ENCODE peak calls at places on chromosomes 2 and 18, in five cellular contexts. O, U, S, T and G are unnamed samples.
A peak's percentile ranks its signal among the peaks of the same experiment; 100 is the strongest.

GRCh38 chr2:173590278-173590811 is 235.7 kb downstream of the CDCA7 start:
- DNase-seq in O (no peak), T (no peak), U (peak; percentile 12), S (peak; percentile 85), G (peak; percentile 98)

GRCh38 chr2:19332503-19332902 is 25.9 kb downstream of the OSR1 start:
- DNase-seq in O (no peak), T (no peak), U (no peak), S (no peak), G (no peak)

GRCh38 chr2:44295113-44295512 is 19.8 kb downstream of the SLC3A1 start:
- DNase-seq in O (no peak), U (peak; percentile 43), T (no peak), S (peak; percentile 11), G (no peak)

GRCh38 chr2:199484927-199485326 is 27.2 kb upstream of the SATB2 start:
- DNase-seq in S (no peak), T (no peak), O (no peak), U (no peak), G (no peak)

GRCh38 chr18:49819768-49820662 is 6.7 kb upstream of the ACAA2 start:
- DNase-seq in T (no peak), S (no peak), U (no peak), O (no peak), G (peak; percentile 49)

GRCh38 chr2:219350938-219351280 is 18.4 kb upstream of the RESP18 start:
- DNase-seq in O (no peak), U (no peak), T (no peak), S (no peak), G (no peak)

GRCh38 chr2:178093471-178093870 is 18.8 kb upstream of the RBM45 start:
- DNase-seq in U (no peak), S (no peak), T (no peak), O (no peak), G (no peak)

GRCh38 chr18:394276-394996 is 106.1 kb downstream of the COLEC12 start:
- DNase-seq in T (no peak), O (no peak), S (no peak), U (no peak), G (no peak)

GRCh38 chr18:75757951-75758350 is 330.4 kb upstream of the SMIM21 start:
- DNase-seq in S (no peak), U (no peak), O (no peak), T (no peak), G (no peak)

GRCh38 chr18:51339866-51340265 is 142.4 kb upstream of the MEX3C start:
- DNase-seq in T (no peak), U (no peak), S (no peak), O (no peak), G (no peak)

GRCh38 chr18:1147616-1148184 is 243.0 kb downstream of the ADCYAP1 start:
- DNase-seq in U (no peak), S (no peak), T (no peak), O (no peak), G (no peak)

DNA sequence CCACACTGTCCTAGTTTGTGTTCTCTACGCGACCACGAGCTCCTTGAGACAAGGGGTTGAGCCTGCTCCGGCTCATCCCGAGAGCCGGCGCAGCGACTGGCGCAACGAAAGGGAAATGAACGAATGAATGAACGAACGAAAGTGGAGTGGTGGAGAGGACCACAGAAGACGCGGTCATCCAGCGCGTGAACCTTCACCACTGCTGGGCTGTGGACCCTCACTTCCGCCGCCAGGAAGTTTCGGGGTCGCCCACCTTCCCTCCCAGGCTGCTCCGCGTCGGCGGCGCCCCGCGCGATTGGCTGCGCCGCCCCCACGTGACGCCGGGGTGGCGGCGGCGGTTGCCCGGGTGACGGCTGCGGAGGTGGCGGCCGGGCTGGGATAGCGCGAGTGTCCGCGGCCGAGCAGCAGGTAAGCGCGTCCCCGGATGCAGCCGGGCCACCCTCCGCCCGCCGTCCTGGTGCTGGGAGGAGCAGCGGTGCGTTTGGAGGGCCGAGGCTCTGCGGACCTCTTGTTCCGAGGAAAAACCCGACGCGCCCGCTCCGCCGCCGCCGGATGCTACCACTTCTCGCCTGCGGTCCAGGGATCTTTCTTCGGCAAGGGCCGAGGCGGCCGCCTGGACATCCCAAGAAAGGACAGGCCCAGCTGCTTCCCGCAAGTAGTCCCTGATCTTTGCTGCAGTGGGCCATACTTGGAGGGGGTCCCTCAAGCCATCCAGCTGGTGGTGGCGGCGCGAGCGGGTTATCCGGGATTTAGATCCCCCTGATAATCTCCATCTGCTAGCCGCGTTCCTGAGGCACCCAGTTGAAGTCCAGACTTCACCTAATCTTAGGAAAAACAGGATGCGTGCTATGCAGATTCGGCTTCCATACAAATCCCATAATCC is at the start of gene ARMC9:
- DNase-seq in O (peak; percentile 38), S (peak; percentile 79), U (peak; percentile 67), T (peak; percentile 84), G (peak; percentile 83)
- TF ChIP-seq POLR2A in O (peak; percentile 92), S (peak; percentile 67), U (peak; percentile 100), T (no peak), G (no peak)

GRCh38 chr2:235762832-235763598 is 269.2 kb downstream of the AGAP1 start:
- DNase-seq in T (no peak), O (no peak), U (peak; percentile 47), S (no peak), G (no peak)
- TF ChIP-seq CTCF in T (no peak), O (no peak), U (peak; percentile 24), S (no peak), G (no peak)

DNA sequence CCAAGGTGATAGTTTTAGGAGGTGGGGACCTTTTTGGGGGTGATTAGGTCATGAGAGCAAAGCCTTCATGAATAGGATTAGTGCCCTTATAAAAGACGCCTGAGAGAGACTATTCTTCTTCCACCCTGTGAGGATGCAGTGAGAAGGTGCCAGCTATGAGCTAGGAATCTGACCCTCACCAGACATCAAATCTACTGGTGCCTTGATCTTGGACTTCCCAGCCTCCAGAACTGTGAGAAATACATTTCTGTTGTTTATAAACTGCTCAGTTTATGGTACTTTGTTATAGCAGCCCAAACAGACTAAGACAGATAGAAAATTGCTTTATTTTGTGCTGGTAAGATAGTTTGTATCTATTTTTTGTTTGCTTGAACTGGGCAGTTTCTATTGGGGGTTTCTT is 40.1 kb downstream of the PHLPP1 start:
- DNase-seq in O (no peak), S (no peak), T (no peak), U (no peak), G (no peak)
- H3K4me1 ChIP-seq in O (no peaks in the 10 kb centered on the region), S (peaks cover 47% of the 10 kb centered on the region), T (peaks cover 4% of the 10 kb centered on the region), U (peaks cover 69% of the 10 kb centered on the region), G (peaks cover 45% of the 10 kb centered on the region)

GRCh38 chr2:54570925-54571694 is 115.0 kb downstream of the SPTBN1 start:
- DNase-seq in T (no peak), O (peak; percentile 98), U (peak; percentile 79), S (peak; percentile 78), G (peak; percentile 58)
- TF ChIP-seq POLR2A in T (no peak), O (peak; percentile 74), U (no peak), S (peak; percentile 64), G (no peak)

GRCh38 chr2:182132605-182133004 is 147.0 kb downstream of the PPP1R1C start:
- DNase-seq in T (no peak), O (no peak), U (no peak), S (no peak), G (no peak)
- TF ChIP-seq CTCF in T (no peak), O (no peak), U (no peak), S (peak; percentile 16), G (no peak)